ENCODE peak calls at places on chromosomes 4 and X, in six cellular contexts. H, R, M, Z, I and W are unnamed samples. For H3K36me3, the result is how much of the 10 kb centered on the place peaks cover.

GRCh38 chr4:24477919-24478318 is 106.4 kb downstream of the DHX15 start:
- DNase-seq in H (peak), R (no peak), M (no peak), Z (peak), I (no peak), W (no peak)

GRCh38 chr4:118327554-118328241 is 25.1 kb downstream of the PRSS12 start:
- DNase-seq in H (no peak), R (no peak), M (no peak), Z (no peak), I (no peak), W (no peak)

GRCh38 chrX:46461653-46462191 is 83.5 kb downstream of the ZNF674 start:
- DNase-seq in H (no peak), R (no peak), M (no peak), Z (no peak), I (no peak), W (no peak)

GRCh38 chrX:100643943-100644587 is at the start of gene SRPX2:
- DNase-seq in H (peak), R (peak), M (no peak), Z (peak), I (no peak), W (peak)

GRCh38 chrX:114774691-114775090 is 190.8 kb downstream of the HTR2C start:
- DNase-seq in H (no peak), R (no peak), M (no peak), Z (no peak), I (peak), W (no peak)

GRCh38 chrX:123169247-123169901 is 14.7 kb upstream of the GRIA3 start:
- DNase-seq in H (peak), R (no peak), M (no peak), Z (no peak), I (no peak), W (peak)

GRCh38 chr4:7757501-7758443 is 181.9 kb downstream of the AFAP1 start:
- DNase-seq in H (no peak), R (no peak), M (no peak), Z (no peak), I (no peak), W (no peak)

GRCh38 chr4:116055857-116056827 is 942.7 kb upstream of the NDST4 start:
- DNase-seq in H (peak), R (no peak), M (no peak), Z (no peak), I (no peak), W (peak)

GRCh38 chrX:153819398-153820083 is 10.8 kb downstream of the PDZD4 start:
- DNase-seq in H (no peak), R (no peak), M (no peak), Z (no peak), I (no peak), W (no peak)

GRCh38 chr4:164700471-164700870 is 53.5 kb upstream of the SMIM31 start:
- DNase-seq in H (no peak), R (no peak), M (no peak), Z (no peak), I (peak), W (peak)

GRCh38 chr4:177214935-177215334 is 94.7 kb upstream of the NEIL3 start:
- DNase-seq in H (peak), R (no peak), M (no peak), Z (no peak), I (no peak), W (peak)

GRCh38 chr4:7411896-7412585 is 22.7 kb downstream of the PSAPL1 start:
- DNase-seq in H (no peak), R (peak), M (no peak), Z (peak), I (no peak), W (no peak)

GRCh38 chr4:3402409-3403103 is 39.2 kb upstream of the HGFAC start:
- DNase-seq in H (peak), R (no peak), M (no peak), Z (peak), I (no peak), W (no peak)

GRCh38 chr4:48483777-48484493 is 792 bp downstream of the SLC10A4 start:
- DNase-seq in H (no peak), R (no peak), M (no peak), Z (no peak), I (no peak), W (no peak)

GRCh38 chr4:77025643-77026321 is 50.0 kb downstream of the CCNI start:
- DNase-seq in H (peak), R (no peak), M (no peak), Z (no peak), I (no peak), W (no peak)
- H3K36me3 ChIP-seq in H (half or more), R (under half), M (under half), Z (half or more), I (half or more), W (under half)

GRCh38 chr4:37981844-37982720 is 21.9 kb downstream of the PTTG2 start:
- DNase-seq in H (peak), R (no peak), M (no peak), Z (no peak), I (no peak), W (no peak)

GRCh38 chr4:37981425-37981824 is 21.2 kb downstream of the PTTG2 start:
- DNase-seq in H (no peak), R (no peak), M (no peak), Z (no peak), I (no peak), W (no peak)

GRCh38 chr4:37983951-37984350 is 23.8 kb downstream of the PTTG2 start:
- DNase-seq in H (no peak), R (no peak), M (no peak), Z (no peak), I (no peak), W (no peak)

GRCh38 chr4:37985730-37986275 is 25.6 kb downstream of the PTTG2 start:
- DNase-seq in H (no peak), R (no peak), M (no peak), Z (no peak), I (no peak), W (no peak)

GRCh38 chr4:37982736-37983135 is 22.5 kb downstream of the PTTG2 start:
- DNase-seq in H (no peak), R (no peak), M (no peak), Z (no peak), I (no peak), W (no peak)
- H3K36me3 ChIP-seq in H (under half), R (under half), M (under half), Z (under half), I (under half), W (under half)

GRCh38 chr4:1978741-1979476 is 29.9 kb downstream of the NELFA start:
- DNase-seq in H (no peak), R (no peak), M (no peak), Z (no peak), I (no peak), W (no peak)

GRCh38 chr4:1979477-1980196 is 29.1 kb downstream of the NELFA start:
- DNase-seq in H (no peak), R (no peak), M (no peak), Z (no peak), I (no peak), W (no peak)

GRCh38 chr4:1975880-1976279 is 32.9 kb downstream of the NELFA start:
- DNase-seq in H (no peak), R (peak), M (no peak), Z (no peak), I (no peak), W (no peak)

GRCh38 chr4:1976416-1977352 is 32.1 kb downstream of the NELFA start:
- DNase-seq in H (no peak), R (peak), M (no peak), Z (no peak), I (no peak), W (no peak)

GRCh38 chr4:1978226-1978625 is 30.5 kb downstream of the NELFA start:
- DNase-seq in H (no peak), R (no peak), M (no peak), Z (no peak), I (no peak), W (no peak)
- H3K36me3 ChIP-seq in H (under half), R (under half), M (half or more), Z (half or more), I (half or more), W (under half)

GRCh38 chr4:522438-522837 is 23.4 kb downstream of the PIGG start:
- DNase-seq in H (no peak), R (no peak), M (no peak), Z (no peak), I (no peak), W (no peak)
- H3K36me3 ChIP-seq in H (under half), R (under half), M (under half), Z (half or more), I (half or more), W (under half)

GRCh38 chr4:858831-859451 is 33.0 kb upstream of the CPLX1 start:
- DNase-seq in H (no peak), R (peak), M (no peak), Z (no peak), I (no peak), W (no peak)
- H3K36me3 ChIP-seq in H (under half), R (under half), M (under half), Z (half or more), I (half or more), W (under half)